ENCODE peak calls at places on chromosome 15, in seven cellular contexts. One of them, this sample, is unnamed.
A peak's percentile ranks its signal among the peaks of the same experiment; 100 is the strongest.

GRCh38 chr15:49558924-49559323 is 61.7 kb downstream of the FAM227B start:
- DNase-seq in lung: no peak
- DNase-seq in fibroblast of lung: no peak
- DNase-seq in stomach: no peak
- DNase-seq in HCT116: no peak
- DNase-seq in GM23248: no peak
- DNase-seq in effector memory CD4-positive, alpha-beta T cell: no peak
- DNase-seq in this sample: no peak

GRCh38 chr15:29871401-29871800 is 49.1 kb upstream of the TJP1 start:
- DNase-seq in effector memory CD4-positive, alpha-beta T cell: no peak
- DNase-seq in stomach: no peak
- DNase-seq in lung: no peak
- DNase-seq in HCT116: no peak
- DNase-seq in GM23248: no peak
- DNase-seq in fibroblast of lung: no peak
- DNase-seq in this sample: peak; percentile 69

GRCh38 chr15:78207110-78207458 is 27.3 kb downstream of the ACSBG1 start:
- DNase-seq in fibroblast of lung: no peak
- DNase-seq in HCT116: no peak
- DNase-seq in effector memory CD4-positive, alpha-beta T cell: no peak
- DNase-seq in stomach: peak; percentile 17
- DNase-seq in lung: no peak
- DNase-seq in GM23248: no peak
- DNase-seq in this sample: no peak

GRCh38 chr15:74893627-74894026 is 3.8 kb downstream of the MPI start:
- DNase-seq in HCT116: no peak
- DNase-seq in GM23248: no peak
- DNase-seq in effector memory CD4-positive, alpha-beta T cell: no peak
- DNase-seq in stomach: no peak
- DNase-seq in fibroblast of lung: no peak
- DNase-seq in lung: no peak
- DNase-seq in this sample: no peak

GRCh38 chr15:57662802-57663201 is 43.7 kb upstream of the POLR2M start:
- DNase-seq in lung: no peak
- DNase-seq in stomach: no peak
- DNase-seq in effector memory CD4-positive, alpha-beta T cell: no peak
- DNase-seq in fibroblast of lung: no peak
- DNase-seq in GM23248: no peak
- DNase-seq in HCT116: no peak
- DNase-seq in this sample: no peak

GRCh38 chr15:50685191-50685975 is 1.2 kb downstream of the TRPM7 start:
- DNase-seq in stomach: no peak
- DNase-seq in effector memory CD4-positive, alpha-beta T cell: no peak
- DNase-seq in HCT116: no peak
- DNase-seq in fibroblast of lung: peak; percentile 11
- DNase-seq in GM23248: peak; percentile 39
- DNase-seq in lung: no peak
- DNase-seq in this sample: no peak

GRCh38 chr15:63291507-63291906 is 14.1 kb downstream of the APH1B start:
- DNase-seq in lung: no peak
- DNase-seq in effector memory CD4-positive, alpha-beta T cell: no peak
- DNase-seq in GM23248: peak; percentile 87
- DNase-seq in HCT116: no peak
- DNase-seq in fibroblast of lung: peak; percentile 92
- DNase-seq in stomach: no peak
- DNase-seq in this sample: no peak

GRCh38 chr15:59294961-59295741 is 77.5 kb downstream of the MYO1E start:
- DNase-seq in effector memory CD4-positive, alpha-beta T cell: no peak
- DNase-seq in GM23248: peak; percentile 93
- DNase-seq in lung: no peak
- DNase-seq in stomach: no peak
- DNase-seq in HCT116: peak; percentile 78
- DNase-seq in fibroblast of lung: peak; percentile 98
- DNase-seq in this sample: no peak

GRCh38 chr15:22806156-22806555 is 19.7 kb downstream of the NIPA1 start:
- DNase-seq in GM23248: no peak
- DNase-seq in lung: no peak
- DNase-seq in HCT116: no peak
- DNase-seq in effector memory CD4-positive, alpha-beta T cell: no peak
- DNase-seq in stomach: no peak
- DNase-seq in fibroblast of lung: no peak
- DNase-seq in this sample: no peak

GRCh38 chr15:60840703-60841411 is 361.9 kb upstream of the ICE2 start:
- DNase-seq in stomach: no peak
- DNase-seq in lung: no peak
- DNase-seq in effector memory CD4-positive, alpha-beta T cell: peak; percentile 31
- DNase-seq in HCT116: no peak
- DNase-seq in GM23248: no peak
- DNase-seq in fibroblast of lung: no peak
- DNase-seq in this sample: no peak

GRCh38 chr15:97012986-97013385 is 682.5 kb downstream of the NR2F2 start:
- DNase-seq in HCT116: no peak
- DNase-seq in lung: no peak
- DNase-seq in stomach: no peak
- DNase-seq in effector memory CD4-positive, alpha-beta T cell: no peak
- DNase-seq in GM23248: no peak
- DNase-seq in fibroblast of lung: no peak
- DNase-seq in this sample: no peak

GRCh38 chr15:41291065-41291631 is 41.2 kb downstream of the OIP5 start:
- DNase-seq in lung: no peak
- DNase-seq in HCT116: no peak
- DNase-seq in effector memory CD4-positive, alpha-beta T cell: no peak
- DNase-seq in stomach: no peak
- DNase-seq in fibroblast of lung: no peak
- DNase-seq in GM23248: no peak
- DNase-seq in this sample: no peak

GRCh38 chr15:76168237-76168984 is 108.6 kb downstream of the TMEM266 start:
- DNase-seq in HCT116: no peak
- DNase-seq in lung: no peak
- DNase-seq in fibroblast of lung: no peak
- DNase-seq in stomach: no peak
- DNase-seq in GM23248: peak; percentile 48
- DNase-seq in effector memory CD4-positive, alpha-beta T cell: no peak
- DNase-seq in this sample: no peak

GRCh38 chr15:93470042-93470441 is 381.0 kb upstream of the RGMA start:
- DNase-seq in GM23248: no peak
- DNase-seq in HCT116: no peak
- DNase-seq in effector memory CD4-positive, alpha-beta T cell: no peak
- DNase-seq in fibroblast of lung: no peak
- DNase-seq in lung: no peak
- DNase-seq in stomach: no peak
- DNase-seq in this sample: no peak

GRCh38 chr15:26235864-26236263 is 372.7 kb upstream of the ATP10A start:
- DNase-seq in HCT116: no peak
- DNase-seq in stomach: no peak
- DNase-seq in GM23248: no peak
- DNase-seq in lung: no peak
- DNase-seq in fibroblast of lung: no peak
- DNase-seq in effector memory CD4-positive, alpha-beta T cell: no peak
- DNase-seq in this sample: no peak

GRCh38 chr15:60020736-60021135 is 16.6 kb downstream of the FOXB1 start:
- DNase-seq in effector memory CD4-positive, alpha-beta T cell: no peak
- DNase-seq in stomach: no peak
- DNase-seq in fibroblast of lung: peak; percentile 19
- DNase-seq in HCT116: no peak
- DNase-seq in lung: no peak
- DNase-seq in GM23248: no peak
- DNase-seq in this sample: no peak

GRCh38 chr15:77527164-77527778 is 105.4 kb downstream of the LINGO1 start:
- DNase-seq in stomach: peak; percentile 34
- DNase-seq in HCT116: no peak
- DNase-seq in GM23248: no peak
- DNase-seq in lung: no peak
- DNase-seq in effector memory CD4-positive, alpha-beta T cell: no peak
- DNase-seq in fibroblast of lung: peak; percentile 47
- DNase-seq in this sample: peak; percentile 41

GRCh38 chr15:93073465-93073952 is 15.5 kb downstream of the RGMA start:
- DNase-seq in lung: no peak
- DNase-seq in HCT116: no peak
- DNase-seq in GM23248: no peak
- DNase-seq in effector memory CD4-positive, alpha-beta T cell: no peak
- DNase-seq in fibroblast of lung: no peak
- DNase-seq in stomach: no peak
- DNase-seq in this sample: no peak

GRCh38 chr15:92648190-92648875 is 7.2 kb downstream of the FAM174B start:
- DNase-seq in stomach: peak; percentile 56
- DNase-seq in effector memory CD4-positive, alpha-beta T cell: no peak
- DNase-seq in HCT116: no peak
- DNase-seq in lung: no peak
- DNase-seq in GM23248: no peak
- DNase-seq in fibroblast of lung: no peak
- DNase-seq in this sample: no peak

GRCh38 chr15:74502301-74502700 is 38.7 kb upstream of the ARID3B start:
- DNase-seq in fibroblast of lung: no peak
- DNase-seq in stomach: no peak
- DNase-seq in GM23248: no peak
- DNase-seq in lung: no peak
- DNase-seq in HCT116: no peak
- DNase-seq in effector memory CD4-positive, alpha-beta T cell: no peak
- DNase-seq in this sample: no peak

GRCh38 chr15:66287461-66288055 is 5.8 kb upstream of the DIS3L start:
- DNase-seq in HCT116: no peak
- DNase-seq in stomach: no peak
- DNase-seq in lung: no peak
- DNase-seq in fibroblast of lung: no peak
- DNase-seq in GM23248: peak; percentile 66
- DNase-seq in effector memory CD4-positive, alpha-beta T cell: no peak
- DNase-seq in this sample: no peak

GRCh38 chr15:91070872-91071271 is 29.2 kb upstream of the SV2B start:
- DNase-seq in stomach: no peak
- DNase-seq in fibroblast of lung: no peak
- DNase-seq in GM23248: no peak
- DNase-seq in HCT116: no peak
- DNase-seq in effector memory CD4-positive, alpha-beta T cell: no peak
- DNase-seq in lung: no peak
- DNase-seq in this sample: no peak

GRCh38 chr15:65381445-65382145 is 3.8 kb upstream of the IGDCC3 start:
- DNase-seq in fibroblast of lung: no peak
- DNase-seq in stomach: no peak
- DNase-seq in effector memory CD4-positive, alpha-beta T cell: no peak
- DNase-seq in GM23248: no peak
- DNase-seq in HCT116: no peak
- DNase-seq in lung: no peak
- DNase-seq in this sample: no peak

GRCh38 chr15:101676965-101677364 is 24.8 kb upstream of the TM2D3 start:
- DNase-seq in HCT116: no peak
- DNase-seq in GM23248: peak; percentile 44
- DNase-seq in stomach: no peak
- DNase-seq in lung: no peak
- DNase-seq in effector memory CD4-positive, alpha-beta T cell: no peak
- DNase-seq in fibroblast of lung: peak; percentile 7
- DNase-seq in this sample: no peak

GRCh38 chr15:35351059-35351458 is 194.9 kb downstream of the DPH6 start:
- DNase-seq in GM23248: no peak
- DNase-seq in HCT116: no peak
- DNase-seq in fibroblast of lung: no peak
- DNase-seq in stomach: no peak
- DNase-seq in lung: no peak
- DNase-seq in effector memory CD4-positive, alpha-beta T cell: no peak
- DNase-seq in this sample: no peak
- H3K9me3 ChIP-seq in GM23248: no peaks in the 10 kb centered on the region
- H3K9me3 ChIP-seq in HCT116: no peaks in the 10 kb centered on the region
- H3K9me3 ChIP-seq in fibroblast of lung: no peaks in the 10 kb centered on the region
- H3K9me3 ChIP-seq in stomach: peaks cover 7% of the 10 kb centered on the region
- H3K9me3 ChIP-seq in lung: no peaks in the 10 kb centered on the region
- H3K9me3 ChIP-seq in effector memory CD4-positive, alpha-beta T cell: peaks cover 6% of the 10 kb centered on the region
- H3K9me3 ChIP-seq in this sample: peaks cover 65% of the 10 kb centered on the region

DNA sequence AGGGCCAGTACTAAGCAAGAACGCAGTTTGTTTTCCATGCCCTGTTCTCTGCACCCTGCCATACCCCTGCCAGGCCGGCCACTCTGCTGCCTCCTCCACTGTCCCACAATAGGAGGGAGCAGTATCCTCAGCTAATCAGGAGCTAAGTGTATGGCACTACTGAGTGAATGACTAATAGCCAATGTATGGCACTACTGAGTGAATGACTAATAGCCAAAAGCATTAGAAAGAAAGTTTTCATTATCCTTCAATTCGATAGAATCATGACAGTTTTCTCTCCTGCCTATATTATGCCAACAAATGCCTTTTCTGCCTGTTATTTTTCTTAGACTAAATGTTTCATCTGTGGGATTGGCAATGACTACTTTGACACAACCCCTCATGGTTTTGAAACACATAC is 107.5 kb upstream of the CHRM5 start:
- DNase-seq in HCT116: peak; percentile 13
- DNase-seq in GM23248: peak; percentile 73
- DNase-seq in stomach: no peak
- DNase-seq in fibroblast of lung: peak; percentile 74
- DNase-seq in effector memory CD4-positive, alpha-beta T cell: no peak
- DNase-seq in lung: no peak
- DNase-seq in this sample: no peak
- H3K27ac ChIP-seq in HCT116: no peak overlapping the region
- H3K27ac ChIP-seq in GM23248: no peak overlapping the region
- H3K27ac ChIP-seq in stomach: no peak overlapping the region
- H3K27ac ChIP-seq in fibroblast of lung: no peak overlapping the region
- H3K27ac ChIP-seq in effector memory CD4-positive, alpha-beta T cell: no peak overlapping the region
- H3K27ac ChIP-seq in lung: no peak overlapping the region
- H3K27ac ChIP-seq in this sample: no peak overlapping the region

GRCh38 chr15:43516185-43516584 is 1.2 kb upstream of the MAP1A start:
- DNase-seq in stomach: no peak
- DNase-seq in HCT116: no peak
- DNase-seq in effector memory CD4-positive, alpha-beta T cell: no peak
- DNase-seq in GM23248: peak; percentile 83
- DNase-seq in lung: no peak
- DNase-seq in fibroblast of lung: peak; percentile 45
- DNase-seq in this sample: peak; percentile 78
- H3K4me3 ChIP-seq in stomach: no peak overlapping the region
- H3K4me3 ChIP-seq in HCT116: no peak overlapping the region
- H3K4me3 ChIP-seq in effector memory CD4-positive, alpha-beta T cell: no peak overlapping the region
- H3K4me3 ChIP-seq in GM23248: peak overlapping the region; percentile 100
- H3K4me3 ChIP-seq in lung: no peak overlapping the region
- H3K4me3 ChIP-seq in fibroblast of lung: peak overlapping the region; percentile 99
- H3K4me3 ChIP-seq in this sample: peak overlapping the region; percentile 68

DNA sequence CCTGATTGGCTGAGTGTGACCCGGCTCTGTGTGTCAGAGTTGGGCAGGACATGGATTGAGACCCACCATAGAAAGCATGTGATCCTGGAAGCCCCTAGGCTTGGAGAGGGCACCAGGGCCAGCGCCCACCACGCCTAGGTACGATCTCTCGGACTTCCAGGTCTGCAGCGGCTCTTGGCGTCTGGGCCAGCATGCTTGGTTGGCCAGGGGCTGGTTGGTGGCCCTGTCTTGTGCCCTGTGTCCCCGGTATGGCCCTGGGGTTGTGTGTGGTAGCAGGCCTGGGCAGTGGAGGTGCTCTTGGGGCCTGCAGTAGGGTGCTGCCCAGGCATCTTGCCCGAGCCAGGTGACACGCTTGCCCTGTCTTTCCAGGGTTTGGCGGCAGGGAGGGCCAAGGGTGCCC is 210.6 kb downstream of the UBE3A start:
- DNase-seq in HCT116: no peak
- DNase-seq in stomach: no peak
- DNase-seq in lung: no peak
- DNase-seq in fibroblast of lung: no peak
- DNase-seq in GM23248: no peak
- DNase-seq in effector memory CD4-positive, alpha-beta T cell: no peak
- DNase-seq in this sample: no peak
- H3K9me3 ChIP-seq in HCT116: peaks cover 38% of the 10 kb centered on the region
- H3K9me3 ChIP-seq in stomach: peaks cover 53% of the 10 kb centered on the region
- H3K9me3 ChIP-seq in lung: no peaks in the 10 kb centered on the region
- H3K9me3 ChIP-seq in fibroblast of lung: no peaks in the 10 kb centered on the region
- H3K9me3 ChIP-seq in GM23248: no peaks in the 10 kb centered on the region
- H3K9me3 ChIP-seq in effector memory CD4-positive, alpha-beta T cell: peaks cover 4% of the 10 kb centered on the region
- H3K9me3 ChIP-seq in this sample: no peaks in the 10 kb centered on the region

This sample was measured in heart right ventricle.